ENCODE peak calls at places on chromosomes 6 and 20, in four cellular contexts. V is HepG2, S is HCT116, O is K562. K is an unnamed sample.

GRCh38 chr20:53621482-53622246 is 28.0 kb upstream of the ZNF217 start:
- DNase-seq in V (peak; percentile 45), S (peak; percentile 90), O (peak; percentile 62), K (peak; percentile 92)

GRCh38 chr6:50030777-50031562 is 9.2 kb upstream of the DEFB110 start:
- DNase-seq in V (peak; percentile 47), S (peak; percentile 46), O (peak; percentile 11), K (no peak)

GRCh38 chr20:39825950-39826349 is 863.1 kb downstream of the MAFB start:
- DNase-seq in V (no peak), S (no peak), O (no peak), K (no peak)

GRCh38 chr6:146985111-146985510 is 219.1 kb upstream of the STXBP5 start:
- DNase-seq in V (peak; percentile 97), S (no peak), O (peak; percentile 29), K (no peak)

GRCh38 chr20:19176483-19176882 is 36.0 kb upstream of the SLC24A3 start:
- DNase-seq in V (no peak), S (no peak), O (no peak), K (no peak)

GRCh38 chr6:134520181-134521115 is 202.5 kb upstream of the SGK1 start:
- DNase-seq in V (no peak), S (no peak), O (no peak), K (no peak)

GRCh38 chr20:1164871-1165270 is 19.9 kb downstream of the TMEM74B start:
- DNase-seq in V (no peak), S (no peak), O (no peak), K (no peak)

GRCh38 chr20:40160151-40160550 is 528.9 kb downstream of the MAFB start:
- DNase-seq in V (peak; percentile 60), S (peak; percentile 1), O (peak; percentile 22), K (peak; percentile 22)

GRCh38 chr20:45791668-45792512 is at the start of the genes DNTTIP1 and WFDC3:
- DNase-seq in V (peak; percentile 94), S (peak; percentile 80), O (peak; percentile 93), K (no peak)

GRCh38 chr6:107561325-107561724 is 71.4 kb downstream of the SOBP start:
- DNase-seq in V (no peak), S (no peak), O (no peak), K (no peak)

GRCh38 chr20:13232999-13233398 is 11.9 kb downstream of the ISM1 start:
- DNase-seq in V (no peak), S (no peak), O (no peak), K (no peak)

GRCh38 chr20:59173938-59174496 is 10.4 kb downstream of the ZNF831 start:
- DNase-seq in V (no peak), S (no peak), O (no peak), K (no peak)

GRCh38 chr20:9837634-9838033 is 1.2 kb downstream of the PAK5 start:
- DNase-seq in V (no peak), S (no peak), O (no peak), K (no peak)

GRCh38 chr6:29926081-29926794 is 16.1 kb upstream of the HLA-A start:
- DNase-seq in V (no peak), S (no peak), O (no peak), K (no peak)

GRCh38 chr6:158666637-158667359 is 16.9 kb downstream of the SYTL3 start:
- DNase-seq in V (no peak), S (no peak), O (no peak), K (no peak)

GRCh38 chr6:133548409-133548808 is 307.3 kb downstream of the EYA4 start:
- DNase-seq in V (no peak), S (no peak), O (no peak), K (no peak)

GRCh38 chr6:108955329-108955949 is 107.2 kb downstream of the ARMC2 start:
- DNase-seq in V (no peak), S (no peak), O (no peak), K (no peak)

GRCh38 chr6:161443868-161444267 is 170.0 kb upstream of the AGPAT4 start:
- DNase-seq in V (no peak), S (no peak), O (peak; percentile 24), K (no peak)

GRCh38 chr20:45890997-45891983 is at the start of the genes CTSA and NEURL2:
- DNase-seq in V (peak; percentile 98), S (peak; percentile 82), O (peak; percentile 98), K (no peak)

GRCh38 chr6:151409260-151409659 is 17.9 kb upstream of the ZBTB2 start:
- DNase-seq in V (no peak), S (no peak), O (no peak), K (no peak)

GRCh38 chr6:33995046-33995872 is 150.6 kb downstream of the GRM4 start:
- DNase-seq in V (peak; percentile 80), S (no peak), O (no peak), K (no peak)

GRCh38 chr6:68718379-68719073 is 83.4 kb downstream of the ADGRB3 start:
- DNase-seq in V (no peak), S (no peak), O (no peak), K (no peak)

GRCh38 chr6:110720066-110720465 is 95.2 kb downstream of the CDK19 start:
- DNase-seq in V (no peak), S (no peak), O (no peak), K (no peak)

GRCh38 chr20:36624925-36625324 is 19.3 kb downstream of the RAB5IF start:
- DNase-seq in V (no peak), S (no peak), O (no peak), K (no peak)

GRCh38 chr6:63372951-63373533 is 53.3 kb upstream of the LGSN start:
- DNase-seq in V (no peak), S (no peak), O (no peak), K (no peak)

GRCh38 chr20:11846131-11846530 is 71.6 kb upstream of the BTBD3 start:
- DNase-seq in V (no peak), S (no peak), O (no peak), K (no peak)

GRCh38 chr6:17397764-17398194 is 4.4 kb downstream of the CAP2 start:
- DNase-seq in V (no peak), S (no peak), O (no peak), K (no peak)

GRCh38 chr20:48904566-48905321 is 16.8 kb upstream of the ARFGEF2 start:
- DNase-seq in V (peak; percentile 64), S (peak; percentile 37), O (peak; percentile 68), K (peak; percentile 63)

GRCh38 chr6:166436195-166437139 is 53.7 kb upstream of the MPC1 start:
- DNase-seq in V (no peak), S (no peak), O (no peak), K (no peak)

GRCh38 chr20:8423482-8423881 is 291.4 kb downstream of the PLCB1 start:
- DNase-seq in V (no peak), S (no peak), O (no peak), K (no peak)

GRCh38 chr20:3995749-3996305 is 19.5 kb downstream of the RNF24 start:
- DNase-seq in V (no peak), S (no peak), O (no peak), K (no peak)

GRCh38 chr20:61989741-61990140 is 75.9 kb downstream of the TAF4 start:
- DNase-seq in V (no peak), S (no peak), O (no peak), K (no peak)

GRCh38 chr6:107712523-107713213 is 111.4 kb downstream of the SCML4 start:
- DNase-seq in V (no peak), S (no peak), O (no peak), K (no peak)

GRCh38 chr6:35691027-35691824 is 2.5 kb upstream of the FKBP5 start:
- DNase-seq in V (no peak), S (no peak), O (no peak), K (no peak)

GRCh38 chr6:154555075-154555677 is 44.7 kb upstream of the CNKSR3 start:
- DNase-seq in V (no peak), S (no peak), O (no peak), K (peak; percentile 39)

GRCh38 chr6:116443105-116443504 is 18.1 kb upstream of the CALHM6 start:
- DNase-seq in V (no peak), S (no peak), O (no peak), K (no peak)

GRCh38 chr6:116444991-116445566 is 16.1 kb upstream of the CALHM6 start:
- DNase-seq in V (no peak), S (no peak), O (no peak), K (no peak)

GRCh38 chr6:116446399-116446798 is 14.8 kb upstream of the CALHM6 start:
- DNase-seq in V (no peak), S (no peak), O (no peak), K (no peak)

GRCh38 chr6:116444575-116444974 is 16.6 kb upstream of the CALHM6 start:
- DNase-seq in V (no peak), S (no peak), O (no peak), K (no peak)

GRCh38 chr6:116444092-116444491 is 17.1 kb upstream of the CALHM6 start:
- DNase-seq in V (peak; percentile 21), S (peak; percentile 7), O (peak; percentile 24), K (peak; percentile 10)
- TF ChIP-seq TCF7L2 in V (no peak), S (no peak), O (no peak), K (no peak)

DNA sequence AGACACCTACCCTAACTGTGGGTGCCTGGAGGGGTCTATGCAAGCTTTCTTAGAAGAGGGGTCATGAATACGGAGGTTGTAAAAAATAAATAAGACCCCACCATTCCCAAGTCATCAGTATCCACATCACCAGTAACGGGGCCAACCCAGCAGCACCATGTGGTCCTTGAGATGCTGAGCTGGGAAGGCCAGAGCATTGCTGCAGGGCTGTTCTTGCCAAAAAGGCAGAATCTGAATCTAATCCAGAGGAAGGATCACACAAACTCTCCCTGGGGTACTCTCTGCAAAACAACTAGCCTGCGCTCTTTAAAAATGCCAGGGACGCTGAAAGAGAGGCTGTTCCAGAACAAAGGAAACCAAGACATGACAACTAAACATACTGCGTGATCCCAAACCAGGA is 43.2 kb downstream of the SSR1 start:
- DNase-seq in V (no peak), S (no peak), O (no peak), K (no peak)
- TF ChIP-seq TCF7L2 in V (no peak), S (no peak), O (no peak), K (no peak)

GRCh38 chr6:114195736-114196403 is 147.0 kb downstream of the HS3ST5 start:
- DNase-seq in V (no peak), S (no peak), O (no peak), K (no peak)

DNA sequence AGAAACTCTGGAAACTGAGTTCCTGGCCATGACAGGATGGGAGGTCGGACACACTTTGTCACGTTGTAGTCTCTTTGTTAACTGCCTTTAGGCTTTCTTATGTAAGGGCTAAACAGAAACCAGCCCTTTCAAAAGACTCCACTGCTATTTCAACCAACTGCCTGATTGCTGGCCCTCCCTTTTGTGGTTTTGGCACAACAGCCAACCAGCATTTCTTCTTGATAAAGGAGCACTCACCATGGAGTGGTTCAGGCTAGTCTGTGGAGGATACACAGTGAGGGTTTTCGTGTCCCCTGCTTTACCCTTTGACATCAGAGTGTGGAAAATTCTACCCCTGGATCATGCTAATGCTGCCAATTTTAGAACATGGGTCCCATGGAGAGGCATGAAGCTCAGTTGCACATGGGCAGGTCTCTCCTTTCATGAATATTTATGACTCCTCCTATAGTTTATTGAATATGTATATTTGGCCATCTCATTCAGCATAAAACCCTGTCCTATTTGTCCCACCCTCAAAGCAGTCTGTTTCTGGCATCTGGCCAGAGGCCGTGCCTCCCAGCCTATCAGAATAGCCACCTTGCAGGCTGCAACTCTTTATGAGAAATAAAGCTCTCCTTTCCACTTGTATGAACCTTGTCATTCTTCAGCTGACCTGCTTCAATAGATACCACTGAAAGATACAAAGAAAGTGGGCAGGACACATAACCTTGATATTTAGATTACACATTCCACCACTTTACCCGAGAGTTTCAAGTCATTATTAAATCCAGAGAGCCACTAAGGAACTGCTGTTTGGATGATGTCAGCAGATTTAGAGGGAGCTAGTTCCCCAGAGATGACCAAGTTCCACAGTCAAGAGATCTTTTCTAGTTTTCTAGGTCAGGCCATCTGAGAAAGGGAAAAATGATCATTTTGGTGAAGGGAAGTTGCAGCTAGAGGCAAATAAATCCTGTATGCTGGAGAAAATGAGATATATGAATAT is 148.2 kb downstream of the HS3ST5 start:
- DNase-seq in V (no peak), S (no peak), O (no peak), K (no peak)
- TF ChIP-seq TCF7L2 in V (no peak), S (no peak), O (no peak), K (no peak)

GRCh38 chr6:167735498-167736201 is 91.1 kb upstream of the AFDN start:
- DNase-seq in V (peak; percentile 41), S (no peak), O (no peak), K (no peak)
- TF ChIP-seq TCF7L2 in V (peak; percentile 80), S (no peak), O (no peak), K (no peak)

K was measured in Panc1.